ENCODE peak calls at places on chromosome 1, in five cellular contexts. One of them, this sample, is unnamed.

GRCh38 chr1:40612345-40612831 is 53.1 kb downstream of the RIMS3 start:
- DNase-seq in IMR-90: peak; percentile 52
- DNase-seq in A549: peak; percentile 49
- DNase-seq in WTC11: peak; percentile 77
- DNase-seq in H1: peak; percentile 83
- DNase-seq in this sample: peak; percentile 55

GRCh38 chr1:174789399-174789798 is 210.3 kb upstream of the CACYBP start:
- DNase-seq in IMR-90: peak; percentile 81
- DNase-seq in A549: no peak
- DNase-seq in WTC11: no peak
- DNase-seq in H1: no peak
- DNase-seq in this sample: no peak

GRCh38 chr1:32208891-32209309 is at the start of gene DCDC2B:
- DNase-seq in IMR-90: peak; percentile 37
- DNase-seq in A549: peak; percentile 58
- DNase-seq in WTC11: no peak
- DNase-seq in H1: no peak
- DNase-seq in this sample: peak; percentile 24

GRCh38 chr1:1324524-1325287 is at the start of the genes CPTP and INTS11:
- DNase-seq in IMR-90: peak; percentile 85
- DNase-seq in A549: peak; percentile 89
- DNase-seq in WTC11: peak; percentile 95
- DNase-seq in H1: peak; percentile 94
- DNase-seq in this sample: peak; percentile 79

GRCh38 chr1:209839875-209840491 is 12.2 kb downstream of the UTP25 start:
- DNase-seq in IMR-90: peak; percentile 98
- DNase-seq in A549: peak; percentile 77
- DNase-seq in WTC11: no peak
- DNase-seq in H1: no peak
- DNase-seq in this sample: peak; percentile 45

GRCh38 chr1:94113592-94114322 is 7.2 kb downstream of the ABCA4 start:
- DNase-seq in IMR-90: no peak
- DNase-seq in A549: no peak
- DNase-seq in WTC11: no peak
- DNase-seq in H1: peak; percentile 28
- DNase-seq in this sample: no peak

GRCh38 chr1:55204997-55205396 is 10.2 kb downstream of the USP24 start:
- DNase-seq in IMR-90: no peak
- DNase-seq in A549: no peak
- DNase-seq in WTC11: no peak
- DNase-seq in H1: no peak
- DNase-seq in this sample: peak; percentile 15

GRCh38 chr1:33908344-33908956 is 44.6 kb downstream of the HMGB4 start:
- DNase-seq in IMR-90: no peak
- DNase-seq in A549: no peak
- DNase-seq in WTC11: no peak
- DNase-seq in H1: no peak
- DNase-seq in this sample: no peak

GRCh38 chr1:169103443-169103842 is 3.0 kb upstream of the ATP1B1 start:
- DNase-seq in IMR-90: no peak
- DNase-seq in A549: no peak
- DNase-seq in WTC11: no peak
- DNase-seq in H1: no peak
- DNase-seq in this sample: no peak

GRCh38 chr1:150895618-150896017 is 8.7 kb downstream of the CTXND2 start:
- DNase-seq in IMR-90: peak; percentile 49
- DNase-seq in A549: peak; percentile 61
- DNase-seq in WTC11: no peak
- DNase-seq in H1: no peak
- DNase-seq in this sample: peak; percentile 13

GRCh38 chr1:25004355-25004754 is 74.3 kb upstream of the RUNX3 start:
- DNase-seq in IMR-90: no peak
- DNase-seq in A549: no peak
- DNase-seq in WTC11: no peak
- DNase-seq in H1: no peak
- DNase-seq in this sample: no peak

GRCh38 chr1:89918127-89918793 is 76.7 kb upstream of the ZNF326 start:
- DNase-seq in IMR-90: peak; percentile 70
- DNase-seq in A549: no peak
- DNase-seq in WTC11: no peak
- DNase-seq in H1: no peak
- DNase-seq in this sample: no peak

GRCh38 chr1:183290628-183291027 is 104.6 kb downstream of the LAMC2 start:
- DNase-seq in IMR-90: no peak
- DNase-seq in A549: no peak
- DNase-seq in WTC11: no peak
- DNase-seq in H1: no peak
- DNase-seq in this sample: no peak

GRCh38 chr1:32770741-32771548 is 46.2 kb downstream of the YARS1 start:
- DNase-seq in IMR-90: no peak
- DNase-seq in A549: no peak
- DNase-seq in WTC11: no peak
- DNase-seq in H1: no peak
- DNase-seq in this sample: no peak

GRCh38 chr1:220879509-220880366 is 495 bp downstream of the HLX start:
- DNase-seq in IMR-90: peak; percentile 51
- DNase-seq in A549: peak; percentile 30
- DNase-seq in WTC11: peak; percentile 41
- DNase-seq in H1: peak; percentile 71
- DNase-seq in this sample: no peak

GRCh38 chr1:27934818-27935549 is at the start of gene SMPDL3B:
- DNase-seq in IMR-90: no peak
- DNase-seq in A549: peak; percentile 64
- DNase-seq in WTC11: peak; percentile 87
- DNase-seq in H1: peak; percentile 86
- DNase-seq in this sample: no peak
- TF ChIP-seq USF2 in IMR-90: no peak
- TF ChIP-seq USF2 in A549: no peak
- TF ChIP-seq USF2 in WTC11: peak; percentile 56
- TF ChIP-seq USF2 in H1: peak; percentile 30
- TF ChIP-seq USF2 in this sample: no peak

GRCh38 chr1:186577633-186578032 is 102.6 kb downstream of the PTGS2 start:
- DNase-seq in IMR-90: no peak
- DNase-seq in A549: no peak
- DNase-seq in WTC11: no peak
- DNase-seq in H1: no peak
- DNase-seq in this sample: no peak

GRCh38 chr1:186574951-186575747 is 105.1 kb downstream of the PTGS2 start:
- DNase-seq in IMR-90: no peak
- DNase-seq in A549: no peak
- DNase-seq in WTC11: no peak
- DNase-seq in H1: no peak
- DNase-seq in this sample: no peak

GRCh38 chr1:186578325-186579016 is 101.8 kb downstream of the PTGS2 start:
- DNase-seq in IMR-90: no peak
- DNase-seq in A549: peak; percentile 63
- DNase-seq in WTC11: no peak
- DNase-seq in H1: no peak
- DNase-seq in this sample: no peak

GRCh38 chr1:186572509-186572908 is 107.7 kb downstream of the PTGS2 start:
- DNase-seq in IMR-90: no peak
- DNase-seq in A549: no peak
- DNase-seq in WTC11: no peak
- DNase-seq in H1: no peak
- DNase-seq in this sample: no peak

GRCh38 chr1:186577201-186577600 is 103.0 kb downstream of the PTGS2 start:
- DNase-seq in IMR-90: no peak
- DNase-seq in A549: no peak
- DNase-seq in WTC11: no peak
- DNase-seq in H1: no peak
- DNase-seq in this sample: no peak
- TF ChIP-seq USF2 in IMR-90: no peak
- TF ChIP-seq USF2 in A549: no peak
- TF ChIP-seq USF2 in WTC11: no peak
- TF ChIP-seq USF2 in H1: no peak
- TF ChIP-seq USF2 in this sample: no peak

GRCh38 chr1:46595127-46595526 is 8.9 kb downstream of the MKNK1 start:
- DNase-seq in IMR-90: no peak
- DNase-seq in A549: no peak
- DNase-seq in WTC11: no peak
- DNase-seq in H1: no peak
- DNase-seq in this sample: no peak
- TF ChIP-seq USF2 in IMR-90: no peak
- TF ChIP-seq USF2 in A549: no peak
- TF ChIP-seq USF2 in WTC11: no peak
- TF ChIP-seq USF2 in H1: no peak
- TF ChIP-seq USF2 in this sample: no peak

DNA sequence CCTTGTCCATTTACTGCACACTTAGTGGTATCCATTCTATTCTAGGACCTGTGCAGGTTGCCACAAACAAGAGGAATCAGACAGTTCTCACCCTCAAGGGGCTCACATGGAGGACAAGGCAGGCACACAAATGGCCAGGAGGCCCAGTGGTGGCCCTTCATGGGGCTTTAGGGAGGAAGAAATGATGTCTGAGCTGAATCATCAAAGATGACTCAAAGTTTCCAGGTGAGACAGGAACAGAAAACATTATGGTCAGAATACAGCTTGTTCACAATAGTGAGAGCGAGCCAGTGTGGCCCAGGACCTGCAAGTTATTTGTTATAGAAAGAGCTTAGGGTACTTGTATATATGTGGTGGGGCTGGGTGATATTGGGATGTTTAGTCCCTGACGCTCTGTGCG is 26.4 kb downstream of the SHISAL2A start:
- DNase-seq in IMR-90: no peak
- DNase-seq in A549: no peak
- DNase-seq in WTC11: no peak
- DNase-seq in H1: no peak
- DNase-seq in this sample: no peak
- TF ChIP-seq USF2 in IMR-90: no peak
- TF ChIP-seq USF2 in A549: no peak
- TF ChIP-seq USF2 in WTC11: no peak
- TF ChIP-seq USF2 in H1: no peak
- TF ChIP-seq USF2 in this sample: no peak

GRCh38 chr1:118947790-118948189 is 40.4 kb downstream of the TBX15 start:
- DNase-seq in IMR-90: peak; percentile 46
- DNase-seq in A549: no peak
- DNase-seq in WTC11: no peak
- DNase-seq in H1: no peak
- DNase-seq in this sample: no peak

GRCh38 chr1:118948351-118948750 is 39.8 kb downstream of the TBX15 start:
- DNase-seq in IMR-90: no peak
- DNase-seq in A549: no peak
- DNase-seq in WTC11: no peak
- DNase-seq in H1: no peak
- DNase-seq in this sample: no peak

GRCh38 chr1:118949317-118949716 is 38.8 kb downstream of the TBX15 start:
- DNase-seq in IMR-90: no peak
- DNase-seq in A549: no peak
- DNase-seq in WTC11: no peak
- DNase-seq in H1: no peak
- DNase-seq in this sample: no peak

GRCh38 chr1:118947003-118947765 is 41.0 kb downstream of the TBX15 start:
- DNase-seq in IMR-90: no peak
- DNase-seq in A549: no peak
- DNase-seq in WTC11: no peak
- DNase-seq in H1: no peak
- DNase-seq in this sample: no peak

GRCh38 chr1:118948796-118949195 is 39.3 kb downstream of the TBX15 start:
- DNase-seq in IMR-90: no peak
- DNase-seq in A549: no peak
- DNase-seq in WTC11: no peak
- DNase-seq in H1: no peak
- DNase-seq in this sample: no peak
- TF ChIP-seq USF2 in IMR-90: no peak
- TF ChIP-seq USF2 in A549: no peak
- TF ChIP-seq USF2 in WTC11: no peak
- TF ChIP-seq USF2 in H1: no peak
- TF ChIP-seq USF2 in this sample: no peak

DNA sequence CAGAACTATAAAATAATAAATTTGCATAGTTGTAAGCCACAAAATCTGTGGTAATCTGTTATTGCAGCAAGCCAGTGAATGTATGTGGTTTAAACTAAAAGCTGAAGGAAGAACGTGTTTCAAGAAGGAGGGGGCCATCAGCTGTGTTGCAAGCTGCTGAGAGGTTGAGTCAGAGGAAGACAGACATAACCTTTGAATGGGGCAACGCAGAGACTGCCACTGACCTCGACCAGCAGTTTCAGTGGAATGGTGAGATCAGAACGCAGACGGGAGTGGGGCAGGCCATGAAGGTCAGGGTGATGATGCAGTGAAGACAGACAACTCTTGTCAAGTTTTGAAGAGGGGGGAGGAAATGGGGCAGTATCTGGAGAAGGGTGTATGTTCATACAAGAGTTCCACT is 23.2 kb upstream of the QSOX1 start:
- DNase-seq in IMR-90: peak; percentile 98
- DNase-seq in A549: peak; percentile 24
- DNase-seq in WTC11: no peak
- DNase-seq in H1: no peak
- DNase-seq in this sample: peak; percentile 11
- TF ChIP-seq USF2 in IMR-90: no peak
- TF ChIP-seq USF2 in A549: no peak
- TF ChIP-seq USF2 in WTC11: no peak
- TF ChIP-seq USF2 in H1: no peak
- TF ChIP-seq USF2 in this sample: no peak

GRCh38 chr1:187985897-187986654 is 1157.3 kb downstream of the PLA2G4A start:
- DNase-seq in IMR-90: peak; percentile 5
- DNase-seq in A549: no peak
- DNase-seq in WTC11: no peak
- DNase-seq in H1: no peak
- DNase-seq in this sample: no peak
- TF ChIP-seq USF2 in IMR-90: no peak
- TF ChIP-seq USF2 in A549: no peak
- TF ChIP-seq USF2 in WTC11: no peak
- TF ChIP-seq USF2 in H1: no peak
- TF ChIP-seq USF2 in this sample: no peak

DNA sequence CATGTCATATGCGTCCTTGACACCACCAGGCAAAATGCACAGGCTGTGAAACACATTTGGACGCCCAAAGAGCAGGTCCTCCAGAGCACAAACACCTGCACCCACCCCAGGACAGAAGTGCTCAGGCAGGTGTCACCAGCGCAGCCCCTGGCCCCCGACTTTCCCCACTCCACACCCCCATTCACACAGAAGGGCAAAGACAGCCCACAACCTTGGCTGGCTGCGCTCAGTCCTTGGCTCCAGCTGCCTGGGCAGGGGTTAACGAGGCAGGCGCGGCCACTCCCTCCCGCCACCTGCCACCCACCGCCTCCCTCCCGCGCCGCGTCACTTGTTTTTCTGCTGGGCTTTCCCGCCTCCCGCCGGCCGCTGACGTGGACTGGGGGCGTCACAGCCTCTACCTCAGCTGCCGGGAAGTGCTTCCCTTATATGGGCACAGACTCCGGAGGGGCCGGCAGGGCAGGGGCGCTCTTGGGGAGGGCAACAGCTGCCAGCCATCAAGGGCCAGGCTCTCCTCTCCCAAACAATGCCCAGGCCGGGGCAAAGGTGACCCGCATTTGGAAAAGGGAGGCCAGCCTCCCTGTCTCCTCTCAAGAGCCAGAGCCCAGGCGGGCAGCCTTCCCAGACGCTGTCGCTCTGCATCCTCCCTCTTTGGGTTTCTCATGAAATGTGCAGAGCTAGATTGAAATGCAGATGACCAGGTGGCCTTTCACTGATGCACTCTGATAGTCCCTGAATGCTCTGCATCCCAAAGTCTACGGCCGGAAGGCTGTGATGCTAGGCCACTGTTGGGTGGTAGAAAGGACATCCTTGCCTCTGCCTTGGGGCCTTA is 14.8 kb upstream of the BTG2 start:
- DNase-seq in IMR-90: peak; percentile 73
- DNase-seq in A549: no peak
- DNase-seq in WTC11: peak; percentile 93
- DNase-seq in H1: peak; percentile 92
- DNase-seq in this sample: peak; percentile 53
- TF ChIP-seq USF2 in IMR-90: no peak
- TF ChIP-seq USF2 in A549: no peak
- TF ChIP-seq USF2 in WTC11: no peak
- TF ChIP-seq USF2 in H1: no peak
- TF ChIP-seq USF2 in this sample: no peak

This sample was measured in HepG2.